ENCODE peak calls at places on chromosomes 2 and 18, in ten cellular contexts. H is hepatocyte, M is GM06990, J is fibroblast of pulmonary artery, O is testis, E is NB4, U is GM12865, B is neuronal stem cell, G is fibroblast of mammary gland, A is spleen. S is an unnamed sample.
A peak's percentile ranks its signal among the peaks of the same experiment; 100 is the strongest.

GRCh38 chr2:74573747-74574562 is 19.4 kb downstream of the DOK1 start:
- DNase-seq in H (no peak), M (no peak), J (peak; percentile 66), O (no peak), E (peak; percentile 96), U (peak; percentile 84), B (no peak), G (peak; percentile 82), A (no peak), S (no peak)

GRCh38 chr2:239908744-239909143 is 116.4 kb downstream of the NDUFA10 start:
- DNase-seq in H (no peak), M (no peak), J (no peak), O (no peak), E (peak; percentile 48), U (no peak), B (no peak), G (no peak), A (no peak), S (no peak)

GRCh38 chr2:152611458-152612231 is 105.6 kb downstream of the PRPF40A start:
- DNase-seq in H (peak; percentile 37), M (peak; percentile 51), J (peak; percentile 88), O (peak; percentile 40), E (peak; percentile 97), U (peak; percentile 75), B (no peak), G (peak; percentile 93), A (no peak), S (no peak)

GRCh38 chr2:238267884-238268680 is 20.3 kb downstream of the PER2 start:
- DNase-seq in H (no peak), M (no peak), J (no peak), O (no peak), E (no peak), U (no peak), B (no peak), G (no peak), A (no peak), S (no peak)

GRCh38 chr2:215530191-215530968 is 94.5 kb upstream of the FN1 start:
- DNase-seq in H (no peak), M (no peak), J (peak; percentile 43), O (no peak), E (no peak), U (no peak), B (no peak), G (peak; percentile 90), A (no peak), S (no peak)

GRCh38 chr18:36158261-36158867 is 28.7 kb downstream of the ELP2 start:
- DNase-seq in H (no peak), M (no peak), J (peak; percentile 69), O (no peak), E (no peak), U (no peak), B (no peak), G (peak; percentile 87), A (no peak), S (no peak)

GRCh38 chr2:201860541-201861154 is 54.3 kb downstream of the CDK15 start:
- DNase-seq in H (peak; percentile 84), M (no peak), J (peak; percentile 84), O (peak; percentile 68), E (peak; percentile 79), U (peak; percentile 79), B (peak; percentile 76), G (peak; percentile 86), A (no peak), S (peak; percentile 31)

GRCh38 chr2:219460424-219460926 is 25.8 kb downstream of the SPEG start:
- DNase-seq in H (peak; percentile 87), M (no peak), J (peak; percentile 68), O (peak; percentile 59), E (peak; percentile 97), U (no peak), B (peak; percentile 59), G (peak; percentile 45), A (no peak), S (no peak)

GRCh38 chr2:127052771-127053691 is 53.9 kb downstream of the BIN1 start:
- DNase-seq in H (no peak), M (no peak), J (no peak), O (no peak), E (no peak), U (no peak), B (no peak), G (no peak), A (peak; percentile 76), S (no peak)

GRCh38 chr2:64284751-64285150 is 140.5 kb upstream of the PELI1 start:
- DNase-seq in H (no peak), M (no peak), J (no peak), O (no peak), E (no peak), U (no peak), B (no peak), G (no peak), A (no peak), S (no peak)

GRCh38 chr2:237149425-237149824 is 63.7 kb downstream of the COPS8 start:
- DNase-seq in H (peak; percentile 40), M (no peak), J (no peak), O (no peak), E (no peak), U (no peak), B (no peak), G (peak; percentile 84), A (no peak), S (no peak)

DNA sequence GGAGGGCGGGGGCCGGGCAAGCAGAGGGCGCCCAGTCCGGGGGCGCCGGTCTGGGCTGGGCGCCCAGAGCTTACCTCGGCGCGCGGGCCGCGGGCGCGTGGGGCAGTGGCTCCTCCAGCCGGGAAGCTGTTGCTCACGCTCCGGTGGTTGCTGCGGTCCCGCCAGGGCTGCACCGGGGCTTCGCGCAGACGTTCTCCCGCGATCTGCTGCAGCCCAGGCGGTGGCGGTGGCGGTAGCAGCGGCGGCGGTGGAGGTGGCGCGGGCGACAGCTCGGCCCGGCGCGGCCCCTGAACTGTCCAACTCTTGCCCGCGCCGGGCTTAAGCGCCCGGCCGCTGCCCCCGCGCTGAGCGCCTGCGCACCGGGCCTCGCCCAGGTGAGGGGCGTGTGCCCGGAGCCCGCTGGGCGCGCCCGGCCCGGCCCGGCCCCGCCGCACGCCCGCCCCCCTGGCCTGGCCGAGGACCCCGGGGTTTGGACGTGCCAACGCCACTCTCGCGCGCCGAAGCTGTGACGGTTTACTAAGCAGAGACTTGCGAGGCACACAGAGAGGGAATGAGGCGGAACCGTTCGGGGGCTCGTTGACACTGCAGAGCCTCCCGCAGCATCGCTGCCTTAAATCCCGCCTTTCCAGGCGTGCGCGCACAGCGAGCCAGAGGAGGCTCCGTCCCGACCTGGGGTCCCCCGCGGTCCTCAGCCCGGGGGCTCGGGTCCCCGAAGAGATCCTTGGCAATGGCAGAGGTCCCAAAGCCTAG is at the start of gene ZNF385B:
- DNase-seq in H (peak; percentile 49), M (peak; percentile 13), J (peak; percentile 13), O (peak; percentile 73), E (no peak), U (peak; percentile 16), B (peak; percentile 61), G (peak; percentile 15), A (no peak), S (no peak)
- H3K4me3 ChIP-seq in H (peak within 1 kb of the TSS; percentile 47), M (peak within 1 kb of the TSS; percentile 26), J (peak within 1 kb of the TSS; percentile 52), O (peak within 1 kb of the TSS; percentile 52), E (no peak within 1 kb of the TSS), U (no peak within 1 kb of the TSS), B (peak within 1 kb of the TSS; percentile 37), G (peak within 1 kb of the TSS; percentile 56), A (peak within 1 kb of the TSS; percentile 36), S (no peak within 1 kb of the TSS)

DNA sequence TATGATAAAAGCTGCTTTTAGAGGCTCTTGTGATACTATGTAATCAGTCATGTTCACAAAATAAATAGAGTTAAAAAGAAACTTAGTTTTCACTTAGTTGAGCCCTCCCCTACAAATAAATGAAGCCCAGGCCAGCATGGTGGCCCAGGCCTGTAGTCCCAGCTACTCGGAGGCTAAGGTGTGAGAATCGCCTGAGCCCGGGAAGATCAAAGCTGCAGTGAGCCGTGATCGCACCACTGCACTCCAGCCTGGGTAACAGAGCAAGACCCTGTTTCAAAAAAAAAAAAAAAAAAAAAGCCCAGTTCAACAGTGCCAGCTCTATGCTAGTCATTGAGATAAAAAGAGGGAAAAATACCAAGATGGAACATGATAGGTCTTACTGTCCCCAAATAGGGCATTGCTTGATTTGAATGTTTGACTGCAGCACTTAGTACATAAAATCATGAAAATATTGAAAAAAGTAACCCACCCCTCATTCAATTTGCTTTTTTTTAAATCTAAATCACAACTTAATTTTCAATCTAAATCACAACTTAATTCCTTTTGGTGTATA is 1.5 kb downstream of the ASNSD1 start:
- DNase-seq in H (no peak), M (peak; percentile 20), J (no peak), O (no peak), E (no peak), U (peak; percentile 34), B (no peak), G (no peak), A (no peak), S (no peak)
- H3K4me3 ChIP-seq in H (no peak overlapping the region), M (peak overlapping the region; percentile 93), J (peak overlapping the region; percentile 98), O (no peak overlapping the region), E (peak overlapping the region; percentile 97), U (peak overlapping the region; percentile 62), B (peak overlapping the region; percentile 88), G (peak overlapping the region; percentile 94), A (peak overlapping the region; percentile 84), S (peak overlapping the region; percentile 79)

GRCh38 chr2:189179607-189179979 is at the start of gene COL5A2:
- DNase-seq in H (peak; percentile 85), M (no peak), J (peak; percentile 96), O (peak; percentile 61), E (no peak), U (no peak), B (peak; percentile 40), G (peak; percentile 94), A (no peak), S (no peak)
- H3K4me3 ChIP-seq in H (peak within 1 kb of the TSS; percentile 68), M (no peak within 1 kb of the TSS), J (peak within 1 kb of the TSS; percentile 89), O (peak within 1 kb of the TSS; percentile 43), E (no peak within 1 kb of the TSS), U (no peak within 1 kb of the TSS), B (peak within 1 kb of the TSS; percentile 56), G (peak within 1 kb of the TSS; percentile 87), A (peak within 1 kb of the TSS; percentile 26), S (no peak within 1 kb of the TSS)

GRCh38 chr18:9871244-9871746 is 14.5 kb upstream of the TXNDC2 start:
- DNase-seq in H (no peak), M (no peak), J (no peak), O (no peak), E (no peak), U (no peak), B (no peak), G (no peak), A (no peak), S (no peak)

GRCh38 chr18:9870431-9871023 is 15.2 kb upstream of the TXNDC2 start:
- DNase-seq in H (no peak), M (no peak), J (no peak), O (no peak), E (peak; percentile 51), U (no peak), B (no peak), G (no peak), A (no peak), S (no peak)

GRCh38 chr18:9867454-9867732 is 18.4 kb upstream of the TXNDC2 start:
- DNase-seq in H (no peak), M (no peak), J (no peak), O (no peak), E (no peak), U (no peak), B (no peak), G (no peak), A (no peak), S (no peak)

GRCh38 chr18:9868857-9869712 is 16.7 kb upstream of the TXNDC2 start:
- DNase-seq in H (peak; percentile 49), M (no peak), J (no peak), O (no peak), E (no peak), U (no peak), B (no peak), G (no peak), A (no peak), S (no peak)

GRCh38 chr18:9869713-9870430 is 15.9 kb upstream of the TXNDC2 start:
- DNase-seq in H (peak; percentile 70), M (peak; percentile 54), J (peak; percentile 87), O (no peak), E (peak; percentile 98), U (peak; percentile 73), B (no peak), G (peak; percentile 94), A (no peak), S (no peak)
- H3K4me3 ChIP-seq in H (no peak overlapping the region), M (no peak overlapping the region), J (no peak overlapping the region), O (no peak overlapping the region), E (no peak overlapping the region), U (no peak overlapping the region), B (no peak overlapping the region), G (no peak overlapping the region), A (no peak overlapping the region), S (no peak overlapping the region)

S was measured in CD8-positive, alpha-beta T cell.